ENCODE peak calls at places on chromosomes 13 and 19, in ten cellular contexts. U is Panc1; K is iris pigment epithelial cell; O is activated effector memory CD4-positive, alpha-beta T cell treated with anti-CD3 and anti-CD28 coated beads, Interleukin-2, amount 50 U/mL, for 16 hours; C is C1 segment of cervical spinal cord; B is thoracic aorta; F is body of pancreas; J is NCI-H2081; T is foreskin fibroblast; D is BJ. M is an unnamed sample.

GRCh38 chr13:98022210-98022609 is 68.7 kb downstream of the IPO5 start:
- DNase-seq in U (no peak), K (peak; percentile 85), O (no peak), C (peak; percentile 3), B (no peak), F (no peak), J (no peak), T (peak; percentile 75), D (peak; percentile 51), M (no peak)

GRCh38 chr19:17138937-17139598 is 63.5 kb downstream of the MYO9B start:
- DNase-seq in U (no peak), K (no peak), O (no peak), C (no peak), B (peak; percentile 29), F (peak; percentile 82), J (no peak), T (no peak), D (no peak), M (no peak)

GRCh38 chr19:39508629-39509028 is 6.3 kb upstream of the SELENOV start:
- DNase-seq in U (no peak), K (no peak), O (no peak), C (no peak), B (no peak), F (no peak), J (no peak), T (no peak), D (no peak), M (no peak)

GRCh38 chr19:45103625-45104319 is 10.8 kb downstream of the PPP1R37 start:
- DNase-seq in U (no peak), K (no peak), O (no peak), C (no peak), B (no peak), F (peak; percentile 45), J (peak; percentile 91), T (no peak), D (no peak), M (no peak)

GRCh38 chr19:1264801-1265610 is 4.1 kb upstream of the CIRBP start:
- DNase-seq in U (no peak), K (peak; percentile 85), O (no peak), C (no peak), B (no peak), F (peak; percentile 84), J (no peak), T (peak; percentile 94), D (no peak), M (no peak)

GRCh38 chr19:17165715-17166114 is 49.4 kb upstream of the USE1 start:
- DNase-seq in U (no peak), K (no peak), O (no peak), C (no peak), B (no peak), F (no peak), J (no peak), T (no peak), D (no peak), M (no peak)

GRCh38 chr19:58265100-58265499 is 13.7 kb upstream of the ZNF8 start:
- DNase-seq in U (no peak), K (no peak), O (no peak), C (no peak), B (no peak), F (no peak), J (no peak), T (no peak), D (no peak), M (no peak)

GRCh38 chr13:107210216-107211010 is 642.5 kb upstream of the ARGLU1 start:
- DNase-seq in U (no peak), K (peak; percentile 70), O (no peak), C (no peak), B (no peak), F (no peak), J (peak; percentile 96), T (no peak), D (peak; percentile 10), M (no peak)

GRCh38 chr19:44878119-44878865 is 12.8 kb upstream of the TOMM40 start:
- DNase-seq in U (no peak), K (no peak), O (no peak), C (no peak), B (no peak), F (no peak), J (no peak), T (no peak), D (no peak), M (no peak)

GRCh38 chr19:50513746-50514345 is at the start of gene ASPDH:
- DNase-seq in U (no peak), K (no peak), O (peak; percentile 57), C (peak; percentile 61), B (no peak), F (no peak), J (no peak), T (no peak), D (no peak), M (peak; percentile 37)

GRCh38 chr13:93957371-93957770 is 522.1 kb downstream of the DCT start:
- DNase-seq in U (no peak), K (no peak), O (no peak), C (no peak), B (no peak), F (no peak), J (no peak), T (no peak), D (no peak), M (no peak)

GRCh38 chr13:71607575-71607974 is 259.4 kb downstream of the DACH1 start:
- DNase-seq in U (no peak), K (no peak), O (no peak), C (no peak), B (no peak), F (no peak), J (no peak), T (no peak), D (no peak), M (no peak)

GRCh38 chr13:75547917-75548316 is 1.7 kb upstream of the UCHL3 start:
- DNase-seq in U (no peak), K (peak; percentile 33), O (no peak), C (no peak), B (no peak), F (no peak), J (no peak), T (no peak), D (no peak), M (no peak)

GRCh38 chr19:40603071-40603718 is 2.0 kb downstream of the LTBP4 start:
- DNase-seq in U (no peak), K (no peak), O (no peak), C (no peak), B (no peak), F (no peak), J (no peak), T (no peak), D (no peak), M (no peak)

GRCh38 chr13:34935841-34936240 is 6.2 kb upstream of the NBEA start:
- DNase-seq in U (no peak), K (no peak), O (no peak), C (no peak), B (no peak), F (no peak), J (no peak), T (no peak), D (no peak), M (no peak)

GRCh38 chr13:61685683-61686013 is 270.0 kb upstream of the PCDH20 start:
- DNase-seq in U (no peak), K (no peak), O (no peak), C (no peak), B (no peak), F (no peak), J (no peak), T (no peak), D (no peak), M (no peak)

GRCh38 chr19:19642506-19643157 is 825 bp downstream of the GMIP start:
- DNase-seq in U (no peak), K (no peak), O (peak; percentile 79), C (no peak), B (no peak), F (no peak), J (no peak), T (no peak), D (no peak), M (no peak)

GRCh38 chr13:21175656-21176194 is 627 bp downstream of the SKA3 start:
- DNase-seq in U (no peak), K (peak; percentile 49), O (no peak), C (no peak), B (no peak), F (no peak), J (no peak), T (no peak), D (peak; percentile 4), M (no peak)

GRCh38 chr19:17532557-17532956 is 21.1 kb downstream of the PGLS start:
- DNase-seq in U (no peak), K (no peak), O (no peak), C (no peak), B (no peak), F (no peak), J (no peak), T (no peak), D (no peak), M (no peak)

GRCh38 chr13:35923347-35923746 is 207.8 kb downstream of the DCLK1 start:
- DNase-seq in U (no peak), K (peak; percentile 61), O (no peak), C (no peak), B (no peak), F (no peak), J (no peak), T (peak; percentile 35), D (no peak), M (no peak)

GRCh38 chr13:54357284-54357933 is 1328.8 kb downstream of the OLFM4 start:
- DNase-seq in U (no peak), K (no peak), O (no peak), C (no peak), B (no peak), F (no peak), J (no peak), T (no peak), D (no peak), M (no peak)

GRCh38 chr19:47391510-47392223 is 27.7 kb downstream of the MEIS3 start:
- DNase-seq in U (peak; percentile 36), K (peak; percentile 58), O (peak; percentile 92), C (peak; percentile 45), B (no peak), F (peak; percentile 72), J (peak; percentile 36), T (peak; percentile 41), D (peak; percentile 4), M (no peak)

GRCh38 chr19:2014731-2015610 is 543 bp downstream of the BTBD2 start:
- DNase-seq in U (no peak), K (no peak), O (peak; percentile 76), C (no peak), B (no peak), F (no peak), J (peak; percentile 21), T (no peak), D (no peak), M (no peak)

GRCh38 chr13:107834268-107834667 is 381.1 kb downstream of the LIG4 start:
- DNase-seq in U (no peak), K (peak; percentile 76), O (no peak), C (no peak), B (no peak), F (no peak), J (no peak), T (no peak), D (no peak), M (no peak)

GRCh38 chr13:98970293-98970692 is 7.6 kb downstream of the DOCK9 start:
- DNase-seq in U (no peak), K (no peak), O (no peak), C (no peak), B (no peak), F (no peak), J (no peak), T (no peak), D (no peak), M (no peak)

GRCh38 chr19:16106121-16106520 is 5.6 kb upstream of the RAB8A start:
- DNase-seq in U (peak; percentile 36), K (peak; percentile 46), O (no peak), C (no peak), B (no peak), F (no peak), J (no peak), T (peak; percentile 43), D (no peak), M (no peak)

GRCh38 chr13:21898990-21899389 is 228.1 kb downstream of the FGF9 start:
- DNase-seq in U (no peak), K (no peak), O (no peak), C (no peak), B (no peak), F (no peak), J (no peak), T (no peak), D (no peak), M (no peak)

GRCh38 chr13:53126803-53127202 is 98.2 kb downstream of the OLFM4 start:
- DNase-seq in U (no peak), K (no peak), O (no peak), C (no peak), B (no peak), F (no peak), J (no peak), T (no peak), D (peak; percentile 7), M (no peak)